ENCODE peak calls at places on chromosomes 6 and 20, in five cellular contexts. H, L, Q, W and X are unnamed samples.

GRCh38 chr6:161792887-161793286 is 519.0 kb upstream of the AGPAT4 start:
- DNase-seq in H (no peak), L (no peak), Q (no peak), W (no peak), X (no peak)

GRCh38 chr20:58854638-58855471 is 2.3 kb downstream of the GNAS start:
- DNase-seq in H (no peak), L (no peak), Q (no peak), W (no peak), X (peak; percentile 85)

GRCh38 chr6:31180500-31180899 is 10.0 kb upstream of the POU5F1 start:
- DNase-seq in H (peak; percentile 81), L (no peak), Q (no peak), W (peak; percentile 50), X (no peak)

GRCh38 chr6:13624871-13625288 is 9.7 kb downstream of the NOL7 start:
- DNase-seq in H (peak; percentile 54), L (peak; percentile 56), Q (no peak), W (no peak), X (no peak)

GRCh38 chr6:4554645-4555044 is 221.6 kb upstream of the CDYL start:
- DNase-seq in H (no peak), L (no peak), Q (no peak), W (no peak), X (no peak)

GRCh38 chr6:36028088-36028886 is 679 bp downstream of the MAPK14 start:
- DNase-seq in H (peak; percentile 12), L (peak; percentile 20), Q (peak; percentile 36), W (peak; percentile 6), X (no peak)

GRCh38 chr6:90039911-90040310 is 145.6 kb downstream of the GJA10 start:
- DNase-seq in H (no peak), L (no peak), Q (no peak), W (peak; percentile 72), X (no peak)

GRCh38 chr20:61690150-61690549 is 375.5 kb downstream of the TAF4 start:
- DNase-seq in H (no peak), L (no peak), Q (no peak), W (no peak), X (no peak)

GRCh38 chr6:6661684-6662083 is 73.2 kb downstream of the LY86 start:
- DNase-seq in H (peak; percentile 63), L (no peak), Q (peak; percentile 62), W (peak; percentile 1), X (no peak)

GRCh38 chr20:63345328-63346100 is 15.6 kb downstream of the CHRNA4 start:
- DNase-seq in H (peak; percentile 9), L (no peak), Q (no peak), W (no peak), X (no peak)

GRCh38 chr6:33161354-33162320 is 30.6 kb downstream of the COL11A2 start:
- DNase-seq in H (peak; percentile 42), L (peak; percentile 37), Q (peak; percentile 85), W (peak; percentile 18), X (peak; percentile 95)

GRCh38 chr6:80425089-80425823 is 318.8 kb downstream of the BCKDHB start:
- DNase-seq in H (peak; percentile 98), L (no peak), Q (no peak), W (peak; percentile 100), X (no peak)

GRCh38 chr6:130457605-130458004 is 91.8 kb downstream of the TMEM200A start:
- DNase-seq in H (peak; percentile 31), L (peak; percentile 1), Q (no peak), W (no peak), X (no peak)

GRCh38 chr20:36919715-36920333 is 31.7 kb downstream of the SAMHD1 start:
- DNase-seq in H (peak; percentile 75), L (peak; percentile 63), Q (no peak), W (peak; percentile 32), X (no peak)

GRCh38 chr20:1212607-1213396 is 9.5 kb downstream of the C20orf202 start:
- DNase-seq in H (peak; percentile 77), L (peak; percentile 83), Q (peak; percentile 71), W (peak; percentile 46), X (no peak)

GRCh38 chr20:63494084-63494419 is 4.8 kb downstream of the EEF1A2 start:
- DNase-seq in H (no peak), L (no peak), Q (no peak), W (no peak), X (no peak)

GRCh38 chr6:113011803-113012202 is 664.7 kb downstream of the RFPL4B start:
- DNase-seq in H (peak; percentile 36), L (no peak), Q (no peak), W (peak; percentile 41), X (no peak)

GRCh38 chr20:58973179-58973578 is 7.9 kb upstream of the NELFCD start:
- DNase-seq in H (no peak), L (no peak), Q (no peak), W (no peak), X (peak; percentile 57)

GRCh38 chr6:162313922-162314660 is 413.5 kb downstream of the PRKN start:
- DNase-seq in H (peak; percentile 81), L (no peak), Q (no peak), W (peak; percentile 71), X (no peak)

GRCh38 chr6:36758516-36759176 is 61.0 kb downstream of the RAB44 start:
- DNase-seq in H (no peak), L (no peak), Q (peak; percentile 76), W (no peak), X (no peak)

GRCh38 chr6:45185403-45186251 is 142.5 kb upstream of the RUNX2 start:
- DNase-seq in H (peak; percentile 11), L (no peak), Q (no peak), W (no peak), X (no peak)

GRCh38 chr6:34248198-34248726 is 544 bp downstream of the SMIM29 start:
- DNase-seq in H (peak; percentile 50), L (peak; percentile 43), Q (peak; percentile 75), W (no peak), X (no peak)

GRCh38 chr6:139979021-139979721 is 604.7 kb upstream of the CITED2 start:
- DNase-seq in H (no peak), L (no peak), Q (no peak), W (no peak), X (no peak)

GRCh38 chr6:20712011-20712410 is 177.8 kb downstream of the CDKAL1 start:
- DNase-seq in H (no peak), L (no peak), Q (no peak), W (no peak), X (no peak)

GRCh38 chr6:36319834-36320233 is 16.9 kb downstream of the BNIP5 start:
- DNase-seq in H (no peak), L (no peak), Q (peak; percentile 47), W (no peak), X (no peak)

GRCh38 chr6:82589509-82590206 is 226.0 kb downstream of the TPBG start:
- DNase-seq in H (peak; percentile 98), L (peak; percentile 67), Q (no peak), W (peak; percentile 93), X (no peak)

GRCh38 chr6:33663727-33664449 is 42.8 kb downstream of the ITPR3 start:
- DNase-seq in H (no peak), L (no peak), Q (no peak), W (no peak), X (no peak)

GRCh38 chr6:130365166-130366010 is 429 bp upstream of the TMEM200A start:
- DNase-seq in H (peak; percentile 63), L (peak; percentile 12), Q (peak; percentile 55), W (peak; percentile 52), X (peak; percentile 94)

GRCh38 chr6:100763617-100764016 is 117.5 kb downstream of the ASCC3 start:
- DNase-seq in H (no peak), L (no peak), Q (no peak), W (no peak), X (no peak)

GRCh38 chr6:4974962-4975361 is 28.9 kb downstream of the RPP40 start:
- DNase-seq in H (no peak), L (no peak), Q (no peak), W (no peak), X (no peak)

GRCh38 chr6:97925504-97925903 is 642.5 kb upstream of the MMS22L start:
- DNase-seq in H (peak; percentile 0), L (no peak), Q (no peak), W (no peak), X (no peak)

GRCh38 chr6:120903836-120904235 is 430.4 kb downstream of the TBC1D32 start:
- DNase-seq in H (no peak), L (no peak), Q (no peak), W (no peak), X (no peak)

GRCh38 chr6:68445926-68446325 is 189.2 kb upstream of the ADGRB3 start:
- DNase-seq in H (no peak), L (no peak), Q (no peak), W (no peak), X (no peak)

GRCh38 chr6:68447112-68447511 is 188.0 kb upstream of the ADGRB3 start:
- DNase-seq in H (no peak), L (no peak), Q (no peak), W (no peak), X (no peak)

DNA sequence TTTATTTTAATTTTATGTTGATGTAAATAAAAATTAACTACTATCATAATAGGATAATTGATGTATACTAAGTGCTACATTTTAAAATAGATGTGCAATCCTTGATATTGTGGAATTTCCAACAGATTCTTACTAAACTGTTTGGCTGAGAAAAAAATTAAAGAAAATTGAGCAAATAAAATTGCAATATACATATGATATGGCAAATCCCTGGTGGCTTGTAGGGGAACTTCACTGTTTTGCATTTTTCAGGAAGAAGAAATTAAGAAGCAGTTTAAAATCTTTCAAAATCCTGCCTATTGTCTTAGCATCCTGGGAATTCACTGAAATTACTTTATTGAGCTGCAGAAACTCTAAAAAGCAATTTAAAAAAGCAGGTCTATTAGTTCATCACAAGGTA is 191.4 kb upstream of the ADGRB3 start:
- DNase-seq in H (no peak), L (no peak), Q (no peak), W (no peak), X (no peak)
- TF ChIP-seq CTCF in H (peak; percentile 15), L (no peak), Q (no peak), W (peak; percentile 10), X (peak; percentile 16)

GRCh38 chr6:25872804-25873203 is 1.2 kb downstream of the SLC17A3 start:
- DNase-seq in H (no peak), L (no peak), Q (no peak), W (no peak), X (no peak)
- TF ChIP-seq CTCF in H (no peak), L (no peak), Q (no peak), W (no peak), X (no peak)

GRCh38 chr6:24257282-24257681 is 100.6 kb downstream of the DCDC2 start:
- DNase-seq in H (no peak), L (peak; percentile 7), Q (no peak), W (no peak), X (no peak)
- TF ChIP-seq CTCF in H (no peak), L (no peak), Q (peak; percentile 7), W (no peak), X (no peak)

GRCh38 chr6:52285174-52286068 is 879 bp upstream of the MCM3 start:
- DNase-seq in H (peak; percentile 63), L (no peak), Q (no peak), W (no peak), X (no peak)

GRCh38 chr6:52288216-52288615 is 3.7 kb upstream of the MCM3 start:
- DNase-seq in H (no peak), L (no peak), Q (no peak), W (no peak), X (no peak)

GRCh38 chr6:52284131-52284459 is 447 bp downstream of the MCM3 start:
- DNase-seq in H (peak; percentile 21), L (no peak), Q (peak; percentile 37), W (peak; percentile 11), X (no peak)

GRCh38 chr6:52284460-52285173 is at the start of gene MCM3:
- DNase-seq in H (peak; percentile 99), L (peak; percentile 98), Q (peak; percentile 98), W (peak; percentile 97), X (peak; percentile 99)

GRCh38 chr6:52286798-52287432 is 2.4 kb upstream of the MCM3 start:
- DNase-seq in H (peak; percentile 77), L (peak; percentile 73), Q (peak; percentile 82), W (peak; percentile 33), X (no peak)
- TF ChIP-seq CTCF in H (peak; percentile 97), L (peak; percentile 63), Q (peak; percentile 48), W (peak; percentile 86), X (peak; percentile 74)